ENCODE peak calls at places on chromosomes 3 and 15, in five cellular contexts. G, F, L, I and D are unnamed samples.

GRCh38 chr3:62558549-62559112 is 185.3 kb upstream of the FEZF2 start:
- DNase-seq in G (peak), F (peak), L (peak), I (peak), D (peak)

GRCh38 chr3:38222032-38222634 is 43.5 kb upstream of the SLC22A13 start:
- DNase-seq in G (no peak), F (no peak), L (no peak), I (no peak), D (no peak)

GRCh38 chr3:60079076-60079475 is 1029.3 kb upstream of the CFAP20DC start:
- DNase-seq in G (no peak), F (peak), L (no peak), I (no peak), D (no peak)

GRCh38 chr3:76505202-76505875 is 534.6 kb upstream of the ROBO2 start:
- DNase-seq in G (no peak), F (no peak), L (no peak), I (no peak), D (no peak)

GRCh38 chr3:4656059-4656458 is 162.9 kb downstream of the ITPR1 start:
- DNase-seq in G (peak), F (peak), L (peak), I (peak), D (peak)

GRCh38 chr3:97970131-97970530 is 2.1 kb downstream of the RIOX2 start:
- DNase-seq in G (no peak), F (no peak), L (no peak), I (no peak), D (no peak)

GRCh38 chr15:81301815-81302399 is 22.0 kb downstream of the STARD5 start:
- DNase-seq in G (peak), F (no peak), L (no peak), I (no peak), D (no peak)

GRCh38 chr3:188978772-188979171 is 193.0 kb upstream of the TPRG1 start:
- DNase-seq in G (no peak), F (no peak), L (peak), I (no peak), D (no peak)

GRCh38 chr3:196979545-196979944 is 10.9 kb upstream of the PIGZ start:
- DNase-seq in G (peak), F (no peak), L (peak), I (no peak), D (no peak)

GRCh38 chr15:33698128-33698527 is 270.2 kb upstream of the CHRM5 start:
- DNase-seq in G (no peak), F (no peak), L (no peak), I (no peak), D (no peak)

GRCh38 chr3:102745881-102746280 is 311.1 kb downstream of the ZPLD1 start:
- DNase-seq in G (no peak), F (no peak), L (no peak), I (no peak), D (no peak)

GRCh38 chr3:39101022-39101689 is 6.3 kb downstream of the GORASP1 start:
- DNase-seq in G (no peak), F (peak), L (peak), I (no peak), D (no peak)

GRCh38 chr15:31560643-31561042 is 234.0 kb downstream of the KLF13 start:
- DNase-seq in G (no peak), F (no peak), L (no peak), I (no peak), D (no peak)

GRCh38 chr3:114418724-114419543 is 125.1 kb downstream of the TIGIT start:
- DNase-seq in G (peak), F (no peak), L (peak), I (no peak), D (peak)

GRCh38 chr3:81684739-81685395 is 76.6 kb downstream of the GBE1 start:
- DNase-seq in G (no peak), F (no peak), L (peak), I (no peak), D (no peak)

GRCh38 chr3:195352895-195353488 is 82.0 kb upstream of the XXYLT1 start:
- DNase-seq in G (peak), F (no peak), L (peak), I (no peak), D (no peak)

GRCh38 chr15:50058231-50058630 is 60.8 kb downstream of the ATP8B4 start:
- DNase-seq in G (no peak), F (no peak), L (peak), I (no peak), D (no peak)

GRCh38 chr15:67218428-67218827 is 36.0 kb downstream of the AAGAB start:
- DNase-seq in G (no peak), F (no peak), L (no peak), I (no peak), D (no peak)

GRCh38 chr15:65072027-65072426 is 4.2 kb upstream of the RASL12 start:
- DNase-seq in G (no peak), F (no peak), L (no peak), I (no peak), D (no peak)

GRCh38 chr3:29065211-29065785 is 215.6 kb upstream of the RBMS3 start:
- DNase-seq in G (peak), F (peak), L (peak), I (peak), D (peak)

GRCh38 chr3:45864760-45865567 is 21.4 kb upstream of the CCR9 start:
- DNase-seq in G (no peak), F (no peak), L (no peak), I (no peak), D (no peak)

GRCh38 chr3:59734061-59734460 is 684.2 kb upstream of the CFAP20DC start:
- DNase-seq in G (no peak), F (no peak), L (no peak), I (no peak), D (no peak)

GRCh38 chr3:96347289-96347688 is 467.1 kb upstream of the EPHA6 start:
- DNase-seq in G (no peak), F (no peak), L (no peak), I (no peak), D (no peak)

GRCh38 chr3:113912551-113913246 is 35.1 kb upstream of the ZDHHC23 start:
- DNase-seq in G (peak), F (peak), L (peak), I (no peak), D (peak)

GRCh38 chr3:42014949-42015533 is 53.1 kb upstream of the ULK4 start:
- DNase-seq in G (no peak), F (no peak), L (peak), I (no peak), D (no peak)

GRCh38 chr3:12729313-12729676 is 29.8 kb downstream of the TMEM40 start:
- DNase-seq in G (no peak), F (no peak), L (no peak), I (no peak), D (no peak)

GRCh38 chr3:54274607-54275006 is 152.3 kb downstream of the CACNA2D3 start:
- DNase-seq in G (no peak), F (no peak), L (no peak), I (no peak), D (no peak)

GRCh38 chr3:40574661-40575060 is 49.9 kb downstream of the ZNF621 start:
- DNase-seq in G (no peak), F (no peak), L (no peak), I (no peak), D (no peak)

GRCh38 chr3:84958495-84959469 is at the start of gene CADM2:
- DNase-seq in G (peak), F (peak), L (peak), I (peak), D (peak)

GRCh38 chr3:45817788-45818523 is 21.6 kb upstream of the SLC6A20 start:
- DNase-seq in G (peak), F (no peak), L (peak), I (no peak), D (no peak)

GRCh38 chr15:31278544-31279220 is 48.0 kb upstream of the KLF13 start:
- DNase-seq in G (no peak), F (no peak), L (no peak), I (no peak), D (no peak)

GRCh38 chr3:147008458-147008857 is 397.9 kb downstream of the ZIC4 start:
- DNase-seq in G (no peak), F (no peak), L (no peak), I (no peak), D (no peak)

GRCh38 chr3:147400111-147400510 is 6.2 kb downstream of the ZIC4 start:
- DNase-seq in G (no peak), F (no peak), L (no peak), I (no peak), D (no peak)

GRCh38 chr3:143037867-143038266 is 36.5 kb downstream of the U2SURP start:
- DNase-seq in G (no peak), F (no peak), L (no peak), I (no peak), D (no peak)

GRCh38 chr15:98708191-98708590 is 59.9 kb downstream of the IGF1R start:
- DNase-seq in G (no peak), F (no peak), L (no peak), I (no peak), D (no peak)

GRCh38 chr3:169133178-169134161 is 530.0 kb downstream of the MECOM start:
- DNase-seq in G (no peak), F (no peak), L (peak), I (no peak), D (no peak)

GRCh38 chr3:45950686-45951600 is 7.7 kb downstream of the CXCR6 start:
- DNase-seq in G (no peak), F (no peak), L (no peak), I (no peak), D (no peak)

DNA sequence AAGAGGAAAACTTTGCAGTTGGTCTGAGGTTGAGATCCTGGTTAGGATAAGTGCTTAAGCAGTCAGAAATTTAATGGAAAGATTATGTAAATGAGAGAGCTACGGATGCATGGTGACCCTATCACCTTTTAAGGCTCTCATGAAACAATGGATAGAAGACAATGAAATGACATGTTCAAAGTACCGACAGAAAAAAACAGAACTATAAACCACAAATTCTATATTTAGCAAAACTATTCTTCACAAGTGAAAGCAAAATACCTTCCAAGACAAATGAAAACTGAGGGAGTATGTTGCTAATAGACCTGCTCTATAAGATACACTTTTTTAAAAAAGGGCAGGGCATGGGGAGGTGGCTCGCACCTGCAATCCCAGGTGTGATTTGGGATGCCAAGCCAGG is 32.2 kb downstream of the DNAAF4 start:
- DNase-seq in G (no peak), F (no peak), L (no peak), I (no peak), D (no peak)
- H3K27ac ChIP-seq in G (no peak), F (no peak), L (no peak), I (no peak), D (no peak)

GRCh38 chr3:86772699-86773098 is 218.2 kb downstream of the VGLL3 start:
- DNase-seq in G (no peak), F (no peak), L (no peak), I (no peak), D (no peak)
- H2BK12ac ChIP-seq in G (no peak), F (no peak), L (no peak), I (no peak), D (no peak)

DNA sequence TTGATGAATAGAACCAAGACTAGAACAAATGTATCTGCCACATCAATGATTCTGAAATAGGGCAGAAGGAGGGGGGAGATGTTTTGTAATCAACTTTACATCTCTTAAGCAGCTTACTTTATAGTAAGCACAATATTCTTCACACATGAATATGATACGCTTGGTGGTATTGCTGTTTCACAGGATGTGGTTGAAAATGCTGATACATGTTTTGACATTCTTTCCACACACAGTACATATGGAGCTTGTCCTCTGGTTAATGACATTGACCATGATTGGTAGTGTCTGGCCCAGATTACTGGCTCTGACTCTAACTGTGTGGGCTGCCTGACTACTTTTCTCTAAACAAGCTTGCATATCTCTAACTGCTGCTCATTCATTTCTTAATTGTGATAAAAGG is 168.9 kb downstream of the KLHL25 start:
- DNase-seq in G (no peak), F (no peak), L (peak), I (no peak), D (no peak)
- H3K27ac ChIP-seq in G (no peak), F (no peak), L (no peak), I (no peak), D (no peak)

GRCh38 chr15:25136119-25136518 is 181.3 kb downstream of the SNRPN start:
- DNase-seq in G (no peak), F (no peak), L (peak), I (no peak), D (no peak)
- H2BK12ac ChIP-seq in G (no peak), F (no peak), L (no peak), I (no peak), D (no peak)

GRCh38 chr3:10474439-10474723 is 31.0 kb downstream of the ATP2B2 start:
- DNase-seq in G (no peak), F (no peak), L (no peak), I (no peak), D (no peak)
- H3K27ac ChIP-seq in G (no peak), F (no peak), L (no peak), I (no peak), D (no peak)